ENCODE peak calls at places on chromosomes 5 and 9, in nine cellular contexts. S, F, K, R, M, B, T, X and G are unnamed samples.

GRCh38 chr9:28329323-28329722 is 756.0 kb upstream of the C9orf72 start:
- DNase-seq in S (no peak), F (no peak), K (no peak), R (no peak), M (no peak), B (no peak), T (no peak), X (no peak), G (no peak)

GRCh38 chr5:139710370-139711066 is 62.4 kb downstream of the CXXC5 start:
- DNase-seq in S (peak), F (peak), K (peak), R (no peak), M (no peak), B (peak), T (peak), X (peak), G (peak)

GRCh38 chr5:179609834-179610108 is 13.7 kb downstream of the HNRNPH1 start:
- DNase-seq in S (no peak), F (no peak), K (no peak), R (no peak), M (no peak), B (no peak), T (no peak), X (no peak), G (no peak)

GRCh38 chr5:31768784-31769183 is 129.9 kb downstream of the PDZD2 start:
- DNase-seq in S (no peak), F (no peak), K (no peak), R (no peak), M (no peak), B (no peak), T (no peak), X (no peak), G (no peak)

GRCh38 chr5:1513326-1514026 is 10.3 kb downstream of the LPCAT1 start:
- DNase-seq in S (no peak), F (no peak), K (peak), R (no peak), M (no peak), B (no peak), T (no peak), X (no peak), G (no peak)

GRCh38 chr5:115850771-115851416 is 9.2 kb downstream of the AP3S1 start:
- DNase-seq in S (no peak), F (peak), K (no peak), R (no peak), M (no peak), B (no peak), T (peak), X (peak), G (no peak)

GRCh38 chr5:102700126-102700851 is 54.8 kb upstream of the PAM start:
- DNase-seq in S (no peak), F (no peak), K (no peak), R (no peak), M (no peak), B (no peak), T (no peak), X (no peak), G (no peak)

GRCh38 chr5:75052461-75053285 is at the start of gene GCNT4:
- DNase-seq in S (peak), F (peak), K (peak), R (peak), M (peak), B (peak), T (peak), X (peak), G (peak)

GRCh38 chr5:142441638-142442037 is 116.8 kb upstream of the SPRY4 start:
- DNase-seq in S (no peak), F (peak), K (no peak), R (no peak), M (no peak), B (peak), T (no peak), X (peak), G (peak)

GRCh38 chr5:171926311-171926710 is 80.1 kb downstream of the FBXW11 start:
- DNase-seq in S (no peak), F (no peak), K (no peak), R (no peak), M (no peak), B (no peak), T (no peak), X (no peak), G (peak)

GRCh38 chr5:27590503-27590902 is 552.1 kb upstream of the CDH9 start:
- DNase-seq in S (no peak), F (no peak), K (no peak), R (peak), M (no peak), B (no peak), T (no peak), X (no peak), G (no peak)

GRCh38 chr5:157917909-157918809 is 59.2 kb upstream of the CLINT1 start:
- DNase-seq in S (peak), F (peak), K (peak), R (peak), M (peak), B (peak), T (peak), X (peak), G (peak)

GRCh38 chr9:38685535-38685934 is 34.4 kb downstream of the FAM240B start:
- DNase-seq in S (no peak), F (no peak), K (no peak), R (no peak), M (no peak), B (no peak), T (no peak), X (no peak), G (no peak)

GRCh38 chr5:148708854-148709253 is 54.5 kb upstream of the HTR4 start:
- DNase-seq in S (no peak), F (no peak), K (no peak), R (no peak), M (no peak), B (no peak), T (no peak), X (no peak), G (peak)

GRCh38 chr5:74015716-74016115 is 389.7 kb downstream of the ARHGEF28 start:
- DNase-seq in S (no peak), F (peak), K (no peak), R (no peak), M (no peak), B (no peak), T (no peak), X (no peak), G (no peak)

GRCh38 chr9:112168197-112168596 is 6.9 kb downstream of the SUSD1 start:
- DNase-seq in S (no peak), F (no peak), K (no peak), R (no peak), M (no peak), B (no peak), T (no peak), X (no peak), G (peak)

GRCh38 chr9:91994422-91994821 is 44.4 kb upstream of the ROR2 start:
- DNase-seq in S (no peak), F (no peak), K (no peak), R (no peak), M (peak), B (no peak), T (no peak), X (no peak), G (no peak)

GRCh38 chr9:91991621-91992435 is 41.8 kb upstream of the ROR2 start:
- DNase-seq in S (no peak), F (no peak), K (no peak), R (no peak), M (no peak), B (no peak), T (no peak), X (no peak), G (no peak)

GRCh38 chr9:91995000-91995399 is 45.0 kb upstream of the ROR2 start:
- DNase-seq in S (no peak), F (no peak), K (no peak), R (no peak), M (no peak), B (no peak), T (no peak), X (no peak), G (no peak)

DNA sequence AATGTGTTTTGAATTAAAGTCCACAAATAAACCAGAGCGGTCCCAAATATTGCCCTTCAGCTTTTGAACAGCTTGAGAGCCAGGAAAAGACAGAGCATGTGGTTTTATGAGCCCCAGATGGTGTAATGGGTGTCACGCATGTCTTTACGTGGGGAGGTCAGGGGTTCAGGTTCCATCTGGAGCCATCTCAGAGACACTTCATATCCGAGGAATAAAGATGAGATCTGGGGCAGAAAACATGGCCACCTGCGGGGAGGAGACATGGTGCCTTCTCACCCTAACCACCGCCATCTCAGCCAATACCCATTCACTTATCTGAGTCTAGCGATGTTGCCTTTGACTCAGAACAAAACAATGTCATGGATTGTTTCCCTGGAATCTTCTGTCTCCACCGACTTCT is 42.6 kb upstream of the ROR2 start:
- DNase-seq in S (no peak), F (peak), K (no peak), R (no peak), M (peak), B (no peak), T (peak), X (peak), G (no peak)
- TF ChIP-seq CTCF in S (no peak), F (no peak), K (no peak), R (no peak), M (no peak), B (no peak), T (no peak), X (no peak), G (no peak)

GRCh38 chr9:130195638-130196037 is 23.4 kb downstream of the NCS1 start:
- DNase-seq in S (no peak), F (no peak), K (no peak), R (no peak), M (no peak), B (no peak), T (no peak), X (no peak), G (no peak)

GRCh38 chr9:130193119-130193518 is 20.9 kb downstream of the NCS1 start:
- DNase-seq in S (no peak), F (no peak), K (no peak), R (no peak), M (no peak), B (no peak), T (no peak), X (no peak), G (no peak)

GRCh38 chr9:130194406-130194932 is 22.3 kb downstream of the NCS1 start:
- DNase-seq in S (no peak), F (no peak), K (no peak), R (no peak), M (no peak), B (no peak), T (no peak), X (no peak), G (no peak)

GRCh38 chr9:130192600-130192999 is 20.4 kb downstream of the NCS1 start:
- DNase-seq in S (no peak), F (no peak), K (no peak), R (no peak), M (no peak), B (no peak), T (no peak), X (no peak), G (no peak)

GRCh38 chr9:130193531-130194405 is 21.6 kb downstream of the NCS1 start:
- DNase-seq in S (no peak), F (no peak), K (no peak), R (no peak), M (no peak), B (no peak), T (no peak), X (no peak), G (no peak)
- TF ChIP-seq CTCF in S (no peak), F (no peak), K (no peak), R (no peak), M (no peak), B (no peak), T (no peak), X (no peak), G (no peak)

GRCh38 chr5:38208782-38209378 is 49.5 kb upstream of the EGFLAM start:
- DNase-seq in S (peak), F (peak), K (no peak), R (no peak), M (peak), B (peak), T (peak), X (peak), G (peak)
- TF ChIP-seq CTCF in S (peak), F (peak), K (peak), R (no peak), M (peak), B (peak), T (peak), X (peak), G (no peak)

GRCh38 chr9:130039504-130040147 is 3.4 kb downstream of the FNBP1 start:
- DNase-seq in S (no peak), F (no peak), K (no peak), R (no peak), M (peak), B (no peak), T (no peak), X (no peak), G (peak)
- TF ChIP-seq CTCF in S (no peak), F (no peak), K (no peak), R (no peak), M (no peak), B (no peak), T (peak), X (peak), G (no peak)

GRCh38 chr9:93053781-93054331 is 4.6 kb upstream of the SUSD3 start:
- DNase-seq in S (no peak), F (no peak), K (no peak), R (no peak), M (no peak), B (no peak), T (no peak), X (no peak), G (no peak)

GRCh38 chr9:93049491-93049890 is 9.0 kb upstream of the SUSD3 start:
- DNase-seq in S (no peak), F (no peak), K (no peak), R (no peak), M (no peak), B (no peak), T (no peak), X (no peak), G (no peak)

GRCh38 chr9:93054758-93055704 is 3.5 kb upstream of the SUSD3 start:
- DNase-seq in S (no peak), F (no peak), K (no peak), R (no peak), M (no peak), B (no peak), T (no peak), X (no peak), G (no peak)

GRCh38 chr9:93048706-93049448 is 9.6 kb upstream of the SUSD3 start:
- DNase-seq in S (no peak), F (no peak), K (no peak), R (no peak), M (no peak), B (no peak), T (no peak), X (no peak), G (no peak)

DNA sequence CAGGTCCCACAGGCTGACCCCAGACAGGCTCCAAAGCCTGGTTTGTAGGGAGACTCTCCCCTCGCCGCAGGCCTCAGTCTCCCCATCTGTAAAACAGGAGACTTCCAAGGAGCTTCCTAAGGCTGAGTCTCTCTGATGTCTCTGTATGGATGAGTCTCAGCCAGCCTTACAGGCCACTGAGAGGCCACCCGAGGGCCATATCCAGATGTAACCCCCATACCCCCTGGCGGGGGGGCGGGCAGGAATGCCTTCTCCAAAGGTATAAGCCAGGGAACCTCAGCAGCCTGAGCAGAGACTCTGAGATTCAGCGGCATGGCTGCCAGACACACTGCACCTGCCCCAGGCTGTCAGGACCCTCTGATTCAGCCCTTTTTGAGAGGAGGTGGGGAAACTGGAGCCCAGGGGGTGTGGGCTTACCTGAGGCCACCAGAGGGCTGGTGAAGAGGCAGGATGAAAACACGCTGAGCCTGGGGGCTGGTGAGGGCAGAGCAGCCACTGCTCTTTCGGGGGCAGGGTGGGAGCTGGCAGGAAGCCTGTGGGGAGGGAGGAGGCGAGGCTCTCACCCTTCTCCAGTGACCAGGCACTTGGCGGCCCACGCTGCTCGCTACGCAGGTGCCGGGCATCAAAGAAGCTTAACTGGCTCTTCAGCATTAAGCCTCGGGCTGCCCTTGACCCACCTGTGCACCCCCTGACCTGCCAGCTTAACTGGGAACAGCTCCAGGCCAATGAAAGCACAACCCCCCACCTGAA is 5.5 kb upstream of the SUSD3 start:
- DNase-seq in S (no peak), F (no peak), K (no peak), R (no peak), M (no peak), B (no peak), T (no peak), X (no peak), G (peak)
- TF ChIP-seq CTCF in S (no peak), F (no peak), K (no peak), R (no peak), M (no peak), B (no peak), T (no peak), X (no peak), G (no peak)

GRCh38 chr5:86115164-86115563 is 502.6 kb upstream of the COX7C start:
- DNase-seq in S (no peak), F (no peak), K (no peak), R (no peak), M (no peak), B (no peak), T (no peak), X (no peak), G (no peak)

GRCh38 chr5:86118542-86118941 is 499.2 kb upstream of the COX7C start:
- DNase-seq in S (no peak), F (no peak), K (no peak), R (no peak), M (peak), B (no peak), T (no peak), X (no peak), G (no peak)
- TF ChIP-seq CTCF in S (peak), F (no peak), K (no peak), R (no peak), M (no peak), B (no peak), T (no peak), X (no peak), G (no peak)

GRCh38 chr9:25224309-25224708 is 453.9 kb downstream of the TUSC1 start:
- DNase-seq in S (no peak), F (no peak), K (no peak), R (no peak), M (no peak), B (no peak), T (no peak), X (no peak), G (no peak)
- TF ChIP-seq CTCF in S (peak), F (no peak), K (no peak), R (no peak), M (no peak), B (no peak), T (no peak), X (no peak), G (no peak)

GRCh38 chr9:130713286-130713975 is 19.9 kb downstream of the EXOSC2 start:
- DNase-seq in S (peak), F (peak), K (no peak), R (peak), M (no peak), B (peak), T (peak), X (peak), G (no peak)

GRCh38 chr9:130714586-130715110 is 21.1 kb downstream of the EXOSC2 start:
- DNase-seq in S (no peak), F (peak), K (no peak), R (no peak), M (no peak), B (no peak), T (no peak), X (peak), G (no peak)

GRCh38 chr9:130710822-130711352 is 17.3 kb downstream of the EXOSC2 start:
- DNase-seq in S (no peak), F (no peak), K (no peak), R (no peak), M (no peak), B (no peak), T (no peak), X (no peak), G (no peak)

GRCh38 chr9:130711469-130711868 is 17.9 kb downstream of the EXOSC2 start:
- DNase-seq in S (no peak), F (no peak), K (no peak), R (no peak), M (no peak), B (no peak), T (no peak), X (no peak), G (no peak)

DNA sequence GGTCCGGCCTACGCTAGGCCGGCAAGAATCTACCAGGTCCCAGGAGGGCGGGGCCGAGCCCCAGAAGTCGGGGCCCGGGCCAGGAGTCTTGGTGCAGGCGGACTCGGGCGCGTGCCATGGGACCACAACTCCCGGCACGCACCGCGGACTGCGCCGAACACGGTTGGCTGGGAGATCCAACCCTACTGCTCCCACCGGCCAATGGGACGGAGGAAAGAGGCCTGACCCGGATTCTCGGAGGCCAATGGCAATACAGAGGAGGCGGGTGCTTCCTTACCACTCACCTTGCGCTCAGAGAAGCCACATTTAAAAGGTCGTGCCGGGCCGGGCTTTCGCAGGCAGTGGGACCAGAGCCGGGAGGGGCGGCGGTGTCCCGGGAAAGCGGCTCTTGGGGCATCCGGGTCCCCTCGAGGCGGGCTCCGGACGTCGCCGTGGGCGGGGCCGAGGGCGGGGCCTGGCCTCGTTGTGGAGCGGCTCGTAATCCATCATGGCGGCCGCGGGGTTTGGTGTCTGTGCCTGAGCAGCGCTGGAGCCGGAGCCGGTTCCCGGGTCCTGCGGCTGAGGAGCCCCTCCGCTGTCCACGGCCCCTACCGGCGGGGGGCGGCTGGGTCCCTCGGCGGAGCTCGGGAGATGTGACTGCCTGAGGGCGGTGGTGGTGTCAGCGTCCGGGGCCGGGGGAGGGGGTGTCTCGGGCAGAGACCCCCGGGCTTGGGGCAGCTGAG is 19.1 kb downstream of the EXOSC2 start:
- DNase-seq in S (peak), F (peak), K (peak), R (peak), M (peak), B (peak), T (peak), X (peak), G (peak)
- TF ChIP-seq CTCF in S (no peak), F (no peak), K (no peak), R (no peak), M (no peak), B (no peak), T (no peak), X (no peak), G (no peak)